ENCODE peak calls at places on chromosomes 4 and X, in four cellular contexts. B is uterus, W is RWPE1, M is kidney tubule cell. P is an unnamed sample.
A peak's percentile ranks its signal among the peaks of the same experiment; 100 is the strongest.

GRCh38 chr4:38723726-38724506 is 58.9 kb downstream of the TLR10 start:
- DNase-seq in B (no peak), W (no peak), M (no peak), P (no peak)

GRCh38 chr4:127905029-127905428 is 24.3 kb downstream of the PLK4 start:
- DNase-seq in B (no peak), W (no peak), M (no peak), P (no peak)

GRCh38 chr4:8708401-8709021 is 115.9 kb downstream of the CPZ start:
- DNase-seq in B (peak; percentile 5), W (no peak), M (no peak), P (no peak)

GRCh38 chr4:150308824-150309472 is 230.7 kb downstream of the DCLK2 start:
- DNase-seq in B (no peak), W (no peak), M (peak; percentile 70), P (peak; percentile 60)

GRCh38 chrX:153766098-153766817 is 2.2 kb downstream of the PLXNB3 start:
- DNase-seq in B (peak; percentile 39), W (peak; percentile 60), M (peak; percentile 37), P (peak; percentile 36)

GRCh38 chr4:159823743-159824142 is 720.9 kb downstream of the RAPGEF2 start:
- DNase-seq in B (no peak), W (no peak), M (peak; percentile 45), P (peak; percentile 54)

GRCh38 chr4:89294583-89295244 is 12.9 kb downstream of the GPRIN3 start:
- DNase-seq in B (no peak), W (no peak), M (no peak), P (no peak)

GRCh38 chr4:86181585-86181984 is 178.3 kb downstream of the MAPK10 start:
- DNase-seq in B (no peak), W (no peak), M (peak; percentile 20), P (peak; percentile 2)

GRCh38 chrX:50814701-50815476 is 895 bp upstream of the SHROOM4 start:
- DNase-seq in B (no peak), W (no peak), M (peak; percentile 29), P (peak; percentile 23)

P was measured in renal cortical epithelial cell.